ENCODE peak calls at places on chromosomes 2 and 18, in ten cellular contexts. W, O, G, D, T, X, E, Z, S and U are unnamed samples.

GRCh38 chr18:63284173-63284765 is 35.3 kb downstream of the BCL2 start:
- DNase-seq in W (no peak), G (no peak), D (no peak), O (no peak), S (no peak), E (no peak), Z (no peak), X (no peak), T (no peak), U (no peak)

GRCh38 chr2:142048581-142048980 is 82.2 kb downstream of the LRP1B start:
- DNase-seq in X (no peak), G (no peak), W (no peak), D (no peak), S (no peak), Z (no peak), T (no peak), O (no peak), E (no peak), U (no peak)

GRCh38 chr2:45771251-45771650 is 119.8 kb downstream of the PRKCE start:
- DNase-seq in G (no peak), S (peak; percentile 68), X (no peak), W (no peak), E (peak; percentile 13), D (peak; percentile 42), Z (peak; percentile 4), T (no peak), O (peak; percentile 78), U (no peak)

GRCh38 chr18:79047556-79048244 is 21.5 kb upstream of the ATP9B start:
- DNase-seq in T (no peak), W (no peak), D (no peak), X (no peak), E (no peak), Z (no peak), G (no peak), O (no peak), S (no peak), U (no peak)

GRCh38 chr2:128422571-128422970 is 103.9 kb upstream of the HS6ST1 start:
- DNase-seq in X (no peak), D (peak; percentile 84), G (no peak), E (no peak), W (peak; percentile 72), Z (no peak), S (no peak), T (no peak), O (no peak), U (no peak)

GRCh38 chr2:167715932-167716331 is 531.5 kb downstream of the STK39 start:
- DNase-seq in T (no peak), G (no peak), S (peak; percentile 23), Z (no peak), O (no peak), W (no peak), X (no peak), E (no peak), D (no peak), U (no peak)

GRCh38 chr2:190121971-190122370 is 59.4 kb upstream of the MSTN start:
- DNase-seq in W (no peak), O (no peak), E (no peak), Z (no peak), T (peak; percentile 79), D (peak; percentile 34), S (no peak), X (no peak), G (peak; percentile 24), U (no peak)

GRCh38 chr2:8680931-8681760 is 710 bp upstream of the ID2 start:
- DNase-seq in D (peak; percentile 90), G (peak; percentile 51), T (peak; percentile 72), O (peak; percentile 89), Z (peak; percentile 90), S (peak; percentile 89), W (peak; percentile 43), E (peak; percentile 75), X (peak; percentile 52), U (no peak)

GRCh38 chr18:33744032-33744697 is 166.1 kb downstream of the ASXL3 start:
- DNase-seq in D (no peak), Z (peak; percentile 82), O (no peak), W (no peak), S (no peak), T (peak; percentile 1), G (no peak), E (peak; percentile 68), X (peak; percentile 28), U (no peak)